ENCODE peak calls at places on chromosome 4, in ten cellular contexts. One of them, this sample, is unnamed.

GRCh38 chr4:110415451-110415850 is 60.5 kb upstream of the ENPEP start:
- DNase-seq in A549: no peak
- DNase-seq in prostate gland: no peak
- DNase-seq in GM12878: no peak
- DNase-seq in suprapubic skin: no peak
- DNase-seq in K562: no peak
- DNase-seq in body of pancreas: no peak
- DNase-seq in right lobe of liver: no peak
- DNase-seq in HCT116: no peak
- DNase-seq in stomach: no peak
- DNase-seq in this sample: no peak

GRCh38 chr4:8414377-8414776 is 26.1 kb downstream of the ACOX3 start:
- DNase-seq in A549: no peak
- DNase-seq in prostate gland: no peak
- DNase-seq in GM12878: no peak
- DNase-seq in suprapubic skin: no peak
- DNase-seq in K562: no peak
- DNase-seq in body of pancreas: no peak
- DNase-seq in right lobe of liver: no peak
- DNase-seq in HCT116: no peak
- DNase-seq in stomach: no peak
- DNase-seq in this sample: no peak

GRCh38 chr4:56182356-56182755 is 204.9 kb downstream of the AASDH start:
- DNase-seq in A549: no peak
- DNase-seq in prostate gland: no peak
- DNase-seq in GM12878: no peak
- DNase-seq in suprapubic skin: no peak
- DNase-seq in K562: no peak
- DNase-seq in body of pancreas: no peak
- DNase-seq in right lobe of liver: no peak
- DNase-seq in HCT116: no peak
- DNase-seq in stomach: no peak
- DNase-seq in this sample: no peak

GRCh38 chr4:110869114-110869513 is 246.2 kb upstream of the PITX2 start:
- DNase-seq in A549: no peak
- DNase-seq in prostate gland: no peak
- DNase-seq in GM12878: no peak
- DNase-seq in suprapubic skin: no peak
- DNase-seq in K562: no peak
- DNase-seq in body of pancreas: no peak
- DNase-seq in right lobe of liver: no peak
- DNase-seq in HCT116: no peak
- DNase-seq in stomach: no peak
- DNase-seq in this sample: no peak

GRCh38 chr4:177569443-177569842 is 127.2 kb upstream of the AGA start:
- DNase-seq in A549: no peak
- DNase-seq in prostate gland: no peak
- DNase-seq in GM12878: no peak
- DNase-seq in suprapubic skin: no peak
- DNase-seq in K562: no peak
- DNase-seq in body of pancreas: no peak
- DNase-seq in right lobe of liver: no peak
- DNase-seq in HCT116: no peak
- DNase-seq in stomach: no peak
- DNase-seq in this sample: no peak

GRCh38 chr4:3287271-3287971 is 5.4 kb upstream of the RGS12 start:
- DNase-seq in A549: no peak
- DNase-seq in prostate gland: no peak
- DNase-seq in GM12878: no peak
- DNase-seq in suprapubic skin: peak
- DNase-seq in K562: no peak
- DNase-seq in body of pancreas: no peak
- DNase-seq in right lobe of liver: peak
- DNase-seq in HCT116: no peak
- DNase-seq in stomach: peak
- DNase-seq in this sample: no peak

GRCh38 chr4:20528508-20528907 is 171.8 kb upstream of the PACRGL start:
- DNase-seq in A549: no peak
- DNase-seq in prostate gland: no peak
- DNase-seq in GM12878: no peak
- DNase-seq in suprapubic skin: no peak
- DNase-seq in K562: no peak
- DNase-seq in body of pancreas: no peak
- DNase-seq in right lobe of liver: no peak
- DNase-seq in HCT116: no peak
- DNase-seq in stomach: no peak
- DNase-seq in this sample: no peak

GRCh38 chr4:157978680-157979361 is 194.0 kb downstream of the GASK1B start:
- DNase-seq in A549: peak
- DNase-seq in prostate gland: peak
- DNase-seq in GM12878: no peak
- DNase-seq in suprapubic skin: peak
- DNase-seq in K562: peak
- DNase-seq in body of pancreas: peak
- DNase-seq in right lobe of liver: peak
- DNase-seq in HCT116: peak
- DNase-seq in stomach: peak
- DNase-seq in this sample: peak

GRCh38 chr4:168293386-168293975 is 25.1 kb downstream of the DDX60 start:
- DNase-seq in A549: no peak
- DNase-seq in prostate gland: no peak
- DNase-seq in GM12878: no peak
- DNase-seq in suprapubic skin: no peak
- DNase-seq in K562: no peak
- DNase-seq in body of pancreas: no peak
- DNase-seq in right lobe of liver: no peak
- DNase-seq in HCT116: no peak
- DNase-seq in stomach: no peak
- DNase-seq in this sample: no peak

GRCh38 chr4:111362891-111363290 is 740.0 kb upstream of the PITX2 start:
- DNase-seq in A549: no peak
- DNase-seq in prostate gland: no peak
- DNase-seq in GM12878: no peak
- DNase-seq in suprapubic skin: no peak
- DNase-seq in K562: no peak
- DNase-seq in body of pancreas: no peak
- DNase-seq in right lobe of liver: no peak
- DNase-seq in HCT116: no peak
- DNase-seq in stomach: no peak
- DNase-seq in this sample: no peak

GRCh38 chr4:141455651-141456050 is 180.7 kb upstream of the IL15 start:
- DNase-seq in A549: no peak
- DNase-seq in prostate gland: no peak
- DNase-seq in GM12878: no peak
- DNase-seq in suprapubic skin: no peak
- DNase-seq in K562: no peak
- DNase-seq in body of pancreas: no peak
- DNase-seq in right lobe of liver: no peak
- DNase-seq in HCT116: no peak
- DNase-seq in stomach: no peak
- DNase-seq in this sample: no peak

DNA sequence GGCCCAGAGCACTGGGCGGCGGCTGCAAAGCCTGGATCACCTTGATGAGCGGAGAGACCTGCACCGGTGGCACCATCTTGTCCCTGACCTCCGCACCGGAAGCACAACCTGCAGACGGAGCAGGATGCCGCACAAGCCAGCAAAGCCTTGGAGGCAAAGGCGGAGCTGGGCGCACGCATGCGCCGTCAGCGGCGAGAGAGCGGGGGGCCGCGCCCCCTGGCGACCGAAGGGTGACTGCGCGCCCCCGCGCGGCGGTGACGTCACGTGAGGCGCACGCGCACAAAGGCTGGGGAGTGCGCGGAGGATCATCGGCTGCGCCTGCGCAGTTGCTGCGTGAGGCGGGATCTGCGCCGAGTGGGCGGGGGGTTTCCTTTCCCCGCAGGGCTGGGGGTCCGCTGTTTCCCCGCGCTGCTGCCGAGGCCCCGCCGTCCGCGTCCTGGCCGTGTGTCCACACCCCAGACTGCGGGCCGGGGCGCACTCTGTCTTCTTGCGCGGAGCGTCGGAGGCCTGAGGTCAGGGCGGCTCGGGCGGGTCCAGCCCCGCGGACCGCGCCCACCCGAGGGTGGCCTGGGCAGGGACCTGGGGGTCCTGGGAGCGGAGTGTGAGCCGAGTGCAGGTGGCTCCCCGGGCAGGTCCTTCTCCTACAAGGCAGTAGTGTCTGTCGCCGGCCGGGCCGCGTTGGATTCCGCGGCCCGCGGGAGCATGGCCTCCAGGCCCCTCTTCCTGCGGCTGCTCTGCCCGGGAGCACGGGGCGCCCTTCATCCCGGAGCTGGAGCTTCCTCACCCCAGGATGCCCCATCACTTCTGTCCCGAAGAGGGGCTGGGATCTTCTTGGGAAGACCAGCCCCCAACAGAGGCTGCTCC is at the start of the genes ATP5ME and MYL5:
- DNase-seq in A549: peak
- DNase-seq in prostate gland: peak
- DNase-seq in GM12878: peak
- DNase-seq in suprapubic skin: peak
- DNase-seq in K562: peak
- DNase-seq in body of pancreas: peak
- DNase-seq in right lobe of liver: peak
- DNase-seq in HCT116: peak
- DNase-seq in stomach: peak
- DNase-seq in this sample: peak
- TF ChIP-seq POLR2A in A549: peak
- TF ChIP-seq POLR2A in prostate gland: peak
- TF ChIP-seq POLR2A in GM12878: no peak
- TF ChIP-seq POLR2A in suprapubic skin: peak
- TF ChIP-seq POLR2A in K562: peak
- TF ChIP-seq POLR2A in body of pancreas: peak
- TF ChIP-seq POLR2A in right lobe of liver: peak
- TF ChIP-seq POLR2A in HCT116: peak
- TF ChIP-seq POLR2A in stomach: no peak
- TF ChIP-seq POLR2A in this sample: peak

DNA sequence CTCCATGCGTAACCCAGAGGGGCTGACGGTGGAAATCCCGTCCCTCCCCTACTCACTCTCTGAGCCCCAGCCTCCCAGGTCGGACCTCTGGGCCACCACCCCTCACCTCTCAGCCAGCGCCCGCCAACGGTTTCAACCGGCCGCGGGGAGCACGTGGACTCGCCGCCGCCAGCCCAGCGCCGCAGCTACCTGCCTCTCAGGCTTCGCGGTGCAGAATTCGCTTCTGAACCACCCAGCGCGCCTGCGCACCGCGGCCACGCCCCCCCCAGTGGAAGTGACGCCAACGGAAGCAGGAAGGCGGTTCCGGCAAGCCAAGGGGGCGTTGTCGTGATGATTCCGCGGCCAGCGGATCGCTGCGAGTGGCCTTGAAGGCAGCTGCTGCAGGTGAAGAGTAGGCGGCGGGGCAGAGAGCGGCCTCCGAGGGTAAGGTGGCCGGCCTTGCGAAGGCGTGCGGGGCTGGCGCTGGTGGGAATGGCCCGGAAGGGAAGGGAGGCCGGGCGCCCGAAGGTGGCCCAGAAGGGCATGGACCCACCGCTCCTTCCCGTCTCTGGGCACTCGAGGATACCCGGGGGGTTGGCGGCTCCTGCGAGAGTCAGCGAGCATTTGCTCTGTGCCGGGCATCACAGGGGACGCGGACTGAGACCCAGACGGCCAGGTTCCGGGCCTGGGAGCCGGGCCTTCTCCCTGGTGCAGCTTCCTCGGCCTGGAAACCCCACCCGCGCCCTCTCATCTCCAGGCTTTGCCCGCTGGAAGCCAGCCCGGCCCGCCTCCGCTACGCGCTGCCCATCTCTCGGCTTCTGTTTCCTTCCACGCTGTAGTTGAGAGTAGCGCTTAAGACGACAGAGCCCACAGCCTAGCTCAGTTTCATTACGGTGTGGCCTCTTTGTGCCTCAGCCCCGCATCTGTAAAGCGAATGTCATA is at the start of the genes LYAR and ZBTB49:
- DNase-seq in A549: peak
- DNase-seq in prostate gland: peak
- DNase-seq in GM12878: peak
- DNase-seq in suprapubic skin: peak
- DNase-seq in K562: peak
- DNase-seq in body of pancreas: peak
- DNase-seq in right lobe of liver: peak
- DNase-seq in HCT116: peak
- DNase-seq in stomach: peak
- DNase-seq in this sample: peak
- TF ChIP-seq POLR2A in A549: peak
- TF ChIP-seq POLR2A in prostate gland: peak
- TF ChIP-seq POLR2A in GM12878: peak
- TF ChIP-seq POLR2A in suprapubic skin: no peak
- TF ChIP-seq POLR2A in K562: peak
- TF ChIP-seq POLR2A in body of pancreas: peak
- TF ChIP-seq POLR2A in right lobe of liver: peak
- TF ChIP-seq POLR2A in HCT116: peak
- TF ChIP-seq POLR2A in stomach: no peak
- TF ChIP-seq POLR2A in this sample: peak

GRCh38 chr4:122898370-122899150 is 23.8 kb downstream of the NUDT6 start:
- DNase-seq in A549: peak
- DNase-seq in prostate gland: peak
- DNase-seq in GM12878: no peak
- DNase-seq in suprapubic skin: no peak
- DNase-seq in K562: no peak
- DNase-seq in body of pancreas: no peak
- DNase-seq in right lobe of liver: no peak
- DNase-seq in HCT116: peak
- DNase-seq in stomach: no peak
- DNase-seq in this sample: no peak
- TF ChIP-seq POLR2A in A549: no peak
- TF ChIP-seq POLR2A in prostate gland: no peak
- TF ChIP-seq POLR2A in GM12878: no peak
- TF ChIP-seq POLR2A in suprapubic skin: no peak
- TF ChIP-seq POLR2A in K562: no peak
- TF ChIP-seq POLR2A in body of pancreas: no peak
- TF ChIP-seq POLR2A in right lobe of liver: no peak
- TF ChIP-seq POLR2A in HCT116: no peak
- TF ChIP-seq POLR2A in stomach: no peak
- TF ChIP-seq POLR2A in this sample: no peak

DNA sequence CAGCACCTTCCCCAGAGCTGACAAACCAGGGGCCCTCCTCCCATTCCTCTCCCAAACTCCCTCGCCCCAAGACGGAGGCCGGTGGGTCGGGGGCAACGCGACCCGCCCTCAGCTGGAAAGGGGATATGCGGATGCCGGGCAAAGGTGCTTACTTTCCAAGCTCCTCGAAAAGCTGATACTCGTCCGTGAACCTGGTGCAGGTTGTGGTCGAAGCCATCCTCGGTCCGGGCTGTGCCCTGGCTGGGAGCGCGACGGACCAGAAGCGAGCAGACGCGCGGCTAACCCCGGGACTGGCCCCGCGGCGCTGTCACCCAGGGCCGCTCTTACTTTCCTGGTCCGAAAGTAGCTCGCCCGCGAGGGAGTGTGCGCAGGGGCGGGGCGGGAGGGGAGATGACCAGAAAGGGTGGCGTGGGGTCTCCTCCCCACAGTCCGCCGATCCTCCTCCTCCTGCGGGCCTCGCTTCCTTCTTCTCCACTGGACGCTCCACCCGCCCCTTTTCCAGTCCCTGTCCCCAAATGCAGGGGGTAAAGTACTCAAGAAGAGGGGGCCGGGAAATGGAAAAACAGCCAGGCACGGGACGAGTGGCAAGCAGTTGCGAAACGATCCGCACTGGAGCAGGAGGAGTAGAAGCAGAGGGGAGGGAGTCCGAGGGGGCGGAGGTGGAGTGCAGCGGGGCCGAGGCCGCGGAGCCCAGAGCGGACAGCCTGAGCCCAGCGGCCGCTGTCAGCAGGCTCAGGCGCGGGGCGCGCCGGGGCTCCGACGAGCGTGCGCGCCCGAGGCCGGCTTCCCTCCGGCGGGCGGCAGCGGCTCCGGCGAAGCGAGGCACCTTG is 471 bp downstream of the CAMK2D start:
- DNase-seq in A549: peak
- DNase-seq in prostate gland: peak
- DNase-seq in GM12878: no peak
- DNase-seq in suprapubic skin: peak
- DNase-seq in K562: no peak
- DNase-seq in body of pancreas: peak
- DNase-seq in right lobe of liver: peak
- DNase-seq in HCT116: no peak
- DNase-seq in stomach: peak
- DNase-seq in this sample: peak
- TF ChIP-seq POLR2A in A549: no peak
- TF ChIP-seq POLR2A in prostate gland: peak
- TF ChIP-seq POLR2A in GM12878: peak
- TF ChIP-seq POLR2A in suprapubic skin: peak
- TF ChIP-seq POLR2A in K562: no peak
- TF ChIP-seq POLR2A in body of pancreas: peak
- TF ChIP-seq POLR2A in right lobe of liver: peak
- TF ChIP-seq POLR2A in HCT116: no peak
- TF ChIP-seq POLR2A in stomach: no peak
- TF ChIP-seq POLR2A in this sample: no peak

This sample was measured in erythroblast.